ENCODE peak calls at places on chromosomes 16 and 17, in seven cellular contexts. G is T-helper 1 cell, B is AG08395, I is AG08396, H is prostate gland, A is NCI-H1092 treated with DMSO at 0.1 percent for 48 hours, R is astrocyte of the spinal cord. J is an unnamed sample.

GRCh38 chr16:73196670-73197069 is 148.7 kb upstream of the ZFHX3 start:
- DNase-seq in G (no peak), B (peak), I (peak), H (peak), A (peak), R (peak), J (peak)

GRCh38 chr16:19908921-19909320 is 24.3 kb upstream of the GPRC5B start:
- DNase-seq in G (no peak), B (no peak), I (no peak), H (no peak), A (no peak), R (no peak), J (no peak)

GRCh38 chr17:47804461-47804860 is 17.1 kb downstream of the OSBPL7 start:
- DNase-seq in G (no peak), B (no peak), I (no peak), H (no peak), A (no peak), R (no peak), J (no peak)

GRCh38 chr17:73595068-73595865 is 49.0 kb downstream of the SDK2 start:
- DNase-seq in G (no peak), B (peak), I (no peak), H (peak), A (peak), R (no peak), J (peak)

GRCh38 chr16:88195021-88195581 is 187.7 kb upstream of the ZNF469 start:
- DNase-seq in G (no peak), B (peak), I (no peak), H (no peak), A (no peak), R (no peak), J (no peak)

GRCh38 chr16:10036951-10037350 is 145.3 kb downstream of the GRIN2A start:
- DNase-seq in G (no peak), B (no peak), I (no peak), H (no peak), A (no peak), R (no peak), J (no peak)

GRCh38 chr17:68807998-68808772 is 147.0 kb downstream of the ABCA8 start:
- DNase-seq in G (no peak), B (peak), I (no peak), H (no peak), A (no peak), R (peak), J (no peak)

GRCh38 chr16:65574311-65574966 is 452.6 kb upstream of the CDH11 start:
- DNase-seq in G (no peak), B (no peak), I (no peak), H (no peak), A (no peak), R (no peak), J (no peak)

GRCh38 chr17:73211745-73212144 is 18.9 kb downstream of the COG1 start:
- DNase-seq in G (no peak), B (no peak), I (no peak), H (no peak), A (no peak), R (no peak), J (no peak)

GRCh38 chr16:49701867-49702494 is 153.9 kb downstream of the ZNF423 start:
- DNase-seq in G (no peak), B (no peak), I (no peak), H (peak), A (peak), R (peak), J (no peak)

GRCh38 chr17:81285894-81286293 is 9.2 kb downstream of the SLC38A10 start:
- DNase-seq in G (no peak), B (no peak), I (no peak), H (no peak), A (no peak), R (no peak), J (no peak)

GRCh38 chr16:23014592-23014991 is 134.7 kb downstream of the USP31 start:
- DNase-seq in G (no peak), B (no peak), I (no peak), H (no peak), A (no peak), R (no peak), J (no peak)

GRCh38 chr16:67326472-67327309 is at the start of the genes KCTD19 and LRRC36:
- DNase-seq in G (peak), B (peak), I (peak), H (peak), A (peak), R (peak), J (peak)

GRCh38 chr17:9916108-9916507 is 11.0 kb upstream of the RCVRN start:
- DNase-seq in G (no peak), B (no peak), I (no peak), H (no peak), A (no peak), R (no peak), J (no peak)

GRCh38 chr16:67967956-67968439 is 439 bp downstream of the SLC12A4 start:
- DNase-seq in G (no peak), B (peak), I (peak), H (no peak), A (no peak), R (no peak), J (peak)

GRCh38 chr17:39617446-39618251 is 9.1 kb upstream of the PPP1R1B start:
- DNase-seq in G (peak), B (peak), I (peak), H (peak), A (peak), R (no peak), J (peak)

GRCh38 chr16:50731989-50732589 is 9.8 kb upstream of the CYLD start:
- DNase-seq in G (no peak), B (no peak), I (no peak), H (no peak), A (no peak), R (no peak), J (no peak)

GRCh38 chr17:628089-628488 is 86.5 kb downstream of the VPS53 start:
- DNase-seq in G (no peak), B (no peak), I (no peak), H (no peak), A (no peak), R (no peak), J (no peak)

GRCh38 chr16:58160855-58161254 is 31.7 kb upstream of the CFAP20 start:
- DNase-seq in G (no peak), B (no peak), I (no peak), H (no peak), A (no peak), R (no peak), J (no peak)

GRCh38 chr17:80111702-80112470 is 10.5 kb downstream of the GAA start:
- DNase-seq in G (no peak), B (no peak), I (no peak), H (no peak), A (no peak), R (no peak), J (no peak)

GRCh38 chr16:12535535-12536411 is 267.9 kb downstream of the CPPED1 start:
- DNase-seq in G (no peak), B (no peak), I (no peak), H (no peak), A (no peak), R (peak), J (peak)

GRCh38 chr16:4768549-4769305 is 1.8 kb upstream of the ZNF500 start:
- DNase-seq in G (peak), B (peak), I (peak), H (peak), A (peak), R (peak), J (peak)

GRCh38 chr17:69060835-69061234 is at the start of gene ABCA9:
- DNase-seq in G (no peak), B (peak), I (no peak), H (no peak), A (no peak), R (peak), J (no peak)

GRCh38 chr17:45320931-45321461 is 4.2 kb upstream of the MAP3K14 start:
- DNase-seq in G (no peak), B (peak), I (peak), H (peak), A (no peak), R (peak), J (no peak)

GRCh38 chr17:76585048-76585648 is 512 bp downstream of the ST6GALNAC2 start:
- DNase-seq in G (no peak), B (no peak), I (peak), H (no peak), A (no peak), R (no peak), J (no peak)

GRCh38 chr16:10770907-10771306 is 27.3 kb downstream of the NUBP1 start:
- DNase-seq in G (no peak), B (no peak), I (no peak), H (no peak), A (no peak), R (no peak), J (no peak)

GRCh38 chr17:28727727-28728363 is 743 bp upstream of the NEK8 start:
- DNase-seq in G (peak), B (peak), I (peak), H (peak), A (peak), R (peak), J (peak)

GRCh38 chr17:72683506-72684404 is 408.7 kb downstream of the SLC39A11 start:
- DNase-seq in G (no peak), B (peak), I (peak), H (peak), A (no peak), R (peak), J (no peak)

GRCh38 chr17:39352511-39352910 is 48.9 kb downstream of the FBXL20 start:
- DNase-seq in G (no peak), B (no peak), I (no peak), H (no peak), A (no peak), R (no peak), J (no peak)

GRCh38 chr17:55763856-55764255 is 13.0 kb downstream of the PCTP start:
- DNase-seq in G (no peak), B (no peak), I (peak), H (no peak), A (no peak), R (no peak), J (no peak)

GRCh38 chr16:6160871-6161270 is 1063.3 kb upstream of the EEF2KMT start:
- DNase-seq in G (no peak), B (no peak), I (no peak), H (no peak), A (no peak), R (peak), J (no peak)

J was measured in DND-41.